ENCODE peak calls at places on chromosomes 12 and 14, in seven cellular contexts. A is neural crest cell, D is cardiac muscle cell, F is fibroblast of mammary gland, B is AG09319, Y is uterus, Z is thoracic aorta. X is an unnamed sample.
A peak's percentile ranks its signal among the peaks of the same experiment; 100 is the strongest.

GRCh38 chr12:109760031-109760929 is 46.7 kb downstream of the FAM222A start:
- DNase-seq in Y (no peak), D (no peak), B (no peak), Z (no peak), A (no peak), F (no peak), X (no peak)

GRCh38 chr12:70822431-70822830 is 98.1 kb downstream of the PTPRR start:
- DNase-seq in F (no peak), Z (no peak), B (no peak), Y (no peak), D (no peak), A (no peak), X (no peak)

GRCh38 chr12:3314306-3314663 is 176.7 kb upstream of the PRMT8 start:
- DNase-seq in D (no peak), Y (no peak), F (no peak), B (no peak), Z (no peak), A (no peak), X (no peak)

GRCh38 chr12:6123258-6123657 is 1.2 kb downstream of the VWF start:
- DNase-seq in Y (no peak), Z (no peak), F (no peak), B (no peak), D (no peak), A (no peak), X (no peak)

GRCh38 chr12:89542912-89543592 is 17.2 kb upstream of the POC1B start:
- DNase-seq in A (peak; percentile 70), F (peak; percentile 87), Z (no peak), Y (peak; percentile 58), D (peak; percentile 90), B (peak; percentile 63), X (peak; percentile 71)

GRCh38 chr14:99793213-99794155 is at the start of gene EML1:
- DNase-seq in Z (no peak), F (peak; percentile 68), Y (peak; percentile 78), A (peak; percentile 77), D (peak; percentile 92), B (peak; percentile 54), X (no peak)

GRCh38 chr14:93669632-93670031 is 118.7 kb downstream of the PRIMA1 start:
- DNase-seq in Y (no peak), B (no peak), D (no peak), F (no peak), Z (no peak), A (no peak), X (no peak)

GRCh38 chr14:86683525-86683924 is 1153.6 kb downstream of the FLRT2 start:
- DNase-seq in F (peak; percentile 1), D (no peak), Z (no peak), B (no peak), Y (no peak), A (no peak), X (peak; percentile 12)

GRCh38 chr12:112314981-112315380 is 67.2 kb downstream of the HECTD4 start:
- DNase-seq in A (no peak), Y (no peak), D (no peak), B (no peak), Z (no peak), F (no peak), X (no peak)

GRCh38 chr12:44317651-44318126 is 481.8 kb downstream of the TMEM117 start:
- DNase-seq in B (no peak), D (peak; percentile 49), Y (no peak), A (no peak), F (peak; percentile 40), Z (no peak), X (peak; percentile 10)

GRCh38 chr14:93784878-93785277 is 3.4 kb downstream of the PRIMA1 start:
- DNase-seq in B (no peak), F (no peak), A (no peak), D (no peak), Z (no peak), Y (peak; percentile 52), X (no peak)

GRCh38 chr14:55374771-55375170 is 36.9 kb downstream of the ATG14 start:
- DNase-seq in D (no peak), B (no peak), F (no peak), Z (no peak), Y (no peak), A (no peak), X (no peak)

GRCh38 chr12:132460571-132460970 is 29.4 kb upstream of the FBRSL1 start:
- DNase-seq in A (no peak), Z (no peak), D (no peak), B (no peak), F (no peak), Y (no peak), X (no peak)

GRCh38 chr14:97848351-97848980 is 1051.3 kb downstream of the VRK1 start:
- DNase-seq in F (no peak), D (peak; percentile 33), Z (no peak), Y (no peak), A (peak; percentile 14), B (no peak), X (no peak)

GRCh38 chr12:12985817-12986408 is 14.2 kb downstream of the HEBP1 start:
- DNase-seq in A (no peak), D (peak; percentile 41), B (no peak), F (peak; percentile 40), Z (no peak), Y (no peak), X (no peak)

GRCh38 chr12:43029971-43030370 is 440.4 kb upstream of the PRICKLE1 start:
- DNase-seq in Y (no peak), Z (no peak), B (no peak), A (no peak), D (no peak), F (no peak), X (no peak)

GRCh38 chr12:122366685-122367475 is 55.6 kb downstream of the CLIP1 start:
- DNase-seq in D (no peak), A (no peak), Y (peak; percentile 81), Z (no peak), B (peak; percentile 48), F (peak; percentile 96), X (peak; percentile 78)

GRCh38 chr12:12010277-12011031 is 60.3 kb upstream of the BCL2L14 start:
- DNase-seq in D (no peak), Y (no peak), B (peak; percentile 5), F (peak; percentile 74), A (no peak), Z (no peak), X (no peak)

GRCh38 chr12:9331218-9331626 is 123.0 kb upstream of the PZP start:
- DNase-seq in Z (no peak), Y (no peak), D (peak; percentile 64), B (peak; percentile 14), A (peak; percentile 77), F (peak; percentile 60), X (no peak)

GRCh38 chr12:54428050-54429013 is 9.3 kb upstream of the ITGA5 start:
- DNase-seq in Y (peak; percentile 61), D (no peak), F (peak; percentile 97), Z (peak; percentile 79), B (no peak), A (no peak), X (no peak)

GRCh38 chr14:100653409-100653808 is 66.2 kb upstream of the BEGAIN start:
- DNase-seq in F (no peak), Y (no peak), Z (no peak), A (no peak), B (no peak), D (no peak), X (no peak)

GRCh38 chr14:104307246-104307626 is 168.8 kb downstream of the KIF26A start:
- DNase-seq in B (no peak), D (no peak), A (no peak), Z (no peak), Y (no peak), F (no peak), X (no peak)

GRCh38 chr12:753401-754237 is 1.2 kb downstream of the WNK1 start:
- DNase-seq in D (peak; percentile 56), B (no peak), Z (no peak), F (peak; percentile 11), Y (peak; percentile 27), A (peak; percentile 33), X (no peak)

GRCh38 chr14:38210587-38211257 is 3.0 kb downstream of the SSTR1 start:
- DNase-seq in Z (no peak), F (peak; percentile 57), Y (no peak), B (no peak), D (peak; percentile 65), A (no peak), X (no peak)

DNA sequence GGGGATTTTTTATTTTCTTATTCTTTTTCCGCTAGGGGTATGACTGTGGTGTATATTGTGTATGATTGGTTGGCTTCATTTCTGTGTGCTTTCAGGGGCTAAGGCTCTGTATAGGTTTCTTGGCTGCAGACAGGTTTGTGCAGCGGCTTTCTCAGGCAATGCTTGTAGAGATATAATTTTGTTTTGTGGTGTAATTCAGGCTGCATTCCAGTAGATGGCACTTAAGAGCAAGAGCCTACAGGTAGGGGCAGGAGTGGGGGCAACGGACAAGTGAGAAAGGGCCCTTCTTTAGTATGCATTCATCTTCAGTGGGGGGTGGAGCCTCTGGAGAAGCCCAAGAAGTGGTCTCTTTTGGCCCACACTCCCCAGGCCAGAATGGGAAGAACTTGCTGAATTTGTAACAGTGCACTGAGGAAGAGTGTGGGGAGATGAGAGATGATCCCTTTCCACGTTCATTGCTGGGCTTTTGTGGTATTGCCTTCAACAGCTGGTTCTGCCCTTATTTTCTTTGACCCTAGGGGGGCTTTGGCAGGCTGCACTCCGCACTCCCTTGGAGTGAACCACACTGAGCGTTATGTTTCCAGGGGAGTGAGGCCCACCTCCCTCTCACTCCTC is 78.6 kb downstream of the IFNG-AS1 start:
- DNase-seq in F (peak; percentile 0), Y (no peak), D (no peak), Z (no peak), A (no peak), B (no peak), X (no peak)
- TF ChIP-seq CTCF in F (peak; percentile 52), Y (no peak), D (peak; percentile 33), Z (no peak), A (peak; percentile 50), B (peak; percentile 32), X (peak; percentile 53)

GRCh38 chr12:15592934-15593333 is 196.3 kb downstream of the EPS8 start:
- DNase-seq in A (no peak), D (no peak), Z (no peak), B (no peak), Y (no peak), F (peak; percentile 44), X (no peak)
- TF ChIP-seq CTCF in A (no peak), D (peak; percentile 13), Z (no peak), B (peak; percentile 9), Y (no peak), F (peak; percentile 36), X (no peak)

GRCh38 chr14:50954811-50955372 is 10.6 kb upstream of the PYGL start:
- DNase-seq in Z (no peak), Y (no peak), B (no peak), A (no peak), D (peak; percentile 58), F (peak; percentile 81), X (peak; percentile 35)
- TF ChIP-seq CTCF in Z (peak; percentile 68), Y (peak; percentile 76), B (peak; percentile 77), A (peak; percentile 73), D (peak; percentile 67), F (peak; percentile 78), X (peak; percentile 63)

GRCh38 chr14:76551116-76551515 is 175.2 kb downstream of the ESRRB start:
- DNase-seq in A (no peak), B (no peak), Y (no peak), D (no peak), F (no peak), Z (no peak), X (no peak)

GRCh38 chr14:76551906-76552305 is 176.0 kb downstream of the ESRRB start:
- DNase-seq in Y (no peak), A (no peak), F (no peak), B (no peak), D (no peak), Z (no peak), X (no peak)

GRCh38 chr14:76550534-76550933 is 174.6 kb downstream of the ESRRB start:
- DNase-seq in B (no peak), Z (no peak), A (no peak), F (peak; percentile 1), D (no peak), Y (no peak), X (peak; percentile 6)

GRCh38 chr14:76541594-76542219 is 165.8 kb downstream of the ESRRB start:
- DNase-seq in Z (no peak), A (no peak), D (no peak), B (no peak), F (no peak), Y (no peak), X (no peak)

GRCh38 chr14:76546426-76547221 is 170.7 kb downstream of the ESRRB start:
- DNase-seq in F (peak; percentile 16), B (no peak), D (peak; percentile 67), A (peak; percentile 43), Z (no peak), Y (no peak), X (peak; percentile 3)
- TF ChIP-seq CTCF in F (peak; percentile 53), B (peak; percentile 27), D (peak; percentile 49), A (peak; percentile 73), Z (no peak), Y (no peak), X (peak; percentile 62)